ENCODE peak calls at places on chromosomes 12 and 14, in four cellular contexts. One of them, this sample, is unnamed.

GRCh38 chr12:121181181-121181580 is 28.7 kb upstream of the P2RX4 start:
- DNase-seq in T-helper 2 cell: no peak
- DNase-seq in brain microvascular endothelial cell: no peak
- DNase-seq in stimulated activated CD4-positive, alpha-beta T cell treated with anti-CD3 and anti-CD28 coated beads, Interleukin-15, amount 100 ng/mL, for 1 hour: no peak
- DNase-seq in this sample: no peak

GRCh38 chr14:74669846-74670245 is 43.0 kb downstream of the AREL1 start:
- DNase-seq in T-helper 2 cell: no peak
- DNase-seq in brain microvascular endothelial cell: no peak
- DNase-seq in stimulated activated CD4-positive, alpha-beta T cell treated with anti-CD3 and anti-CD28 coated beads, Interleukin-15, amount 100 ng/mL, for 1 hour: no peak
- DNase-seq in this sample: no peak

GRCh38 chr14:69460093-69460701 is 24.3 kb upstream of the PLEKHD1 start:
- DNase-seq in T-helper 2 cell: peak; percentile 71
- DNase-seq in brain microvascular endothelial cell: peak; percentile 90
- DNase-seq in stimulated activated CD4-positive, alpha-beta T cell treated with anti-CD3 and anti-CD28 coated beads, Interleukin-15, amount 100 ng/mL, for 1 hour: peak; percentile 8
- DNase-seq in this sample: no peak

GRCh38 chr14:96039633-96040311 is 610 bp downstream of the C14orf132 start:
- DNase-seq in T-helper 2 cell: no peak
- DNase-seq in brain microvascular endothelial cell: no peak
- DNase-seq in stimulated activated CD4-positive, alpha-beta T cell treated with anti-CD3 and anti-CD28 coated beads, Interleukin-15, amount 100 ng/mL, for 1 hour: no peak
- DNase-seq in this sample: no peak

GRCh38 chr12:101875112-101875961 is 2.0 kb upstream of the DRAM1 start:
- DNase-seq in T-helper 2 cell: no peak
- DNase-seq in brain microvascular endothelial cell: peak; percentile 51
- DNase-seq in stimulated activated CD4-positive, alpha-beta T cell treated with anti-CD3 and anti-CD28 coated beads, Interleukin-15, amount 100 ng/mL, for 1 hour: no peak
- DNase-seq in this sample: no peak

GRCh38 chr14:46300765-46301164 is 350.8 kb downstream of the RPL10L start:
- DNase-seq in T-helper 2 cell: no peak
- DNase-seq in brain microvascular endothelial cell: no peak
- DNase-seq in stimulated activated CD4-positive, alpha-beta T cell treated with anti-CD3 and anti-CD28 coated beads, Interleukin-15, amount 100 ng/mL, for 1 hour: no peak
- DNase-seq in this sample: no peak

GRCh38 chr14:92704036-92704804 is 44.2 kb downstream of the LGMN start:
- DNase-seq in T-helper 2 cell: no peak
- DNase-seq in brain microvascular endothelial cell: no peak
- DNase-seq in stimulated activated CD4-positive, alpha-beta T cell treated with anti-CD3 and anti-CD28 coated beads, Interleukin-15, amount 100 ng/mL, for 1 hour: no peak
- DNase-seq in this sample: no peak

GRCh38 chr12:108875682-108876361 is 4.1 kb upstream of the DAO start:
- DNase-seq in T-helper 2 cell: peak; percentile 68
- DNase-seq in brain microvascular endothelial cell: no peak
- DNase-seq in stimulated activated CD4-positive, alpha-beta T cell treated with anti-CD3 and anti-CD28 coated beads, Interleukin-15, amount 100 ng/mL, for 1 hour: no peak
- DNase-seq in this sample: no peak